ENCODE peak calls at places on chromosomes 5 and 9, in six cellular contexts. W is NCI-H524; Q is T-helper 1 cell; A is transverse colon; O is activated T-cell treated with anti-CD3 and anti-CD28 coated beads, Interleukin-2, amount 50 U/mL, for 72 hours; C is hepatocyte. H is an unnamed sample.

GRCh38 chr5:106894964-106895363 is 775.8 kb downstream of the EFNA5 start:
- DNase-seq in Q (no peak), C (no peak), A (no peak), W (no peak), O (no peak), H (no peak)

GRCh38 chr5:62717211-62717927 is 138.8 kb downstream of the LRRC70 start:
- DNase-seq in A (no peak), C (no peak), W (no peak), O (no peak), Q (no peak), H (no peak)

GRCh38 chr9:36862206-36863145 is 171.6 kb downstream of the PAX5 start:
- DNase-seq in O (no peak), Q (no peak), A (peak), C (peak), W (no peak), H (peak)

GRCh38 chr5:35136386-35136785 is 88.6 kb upstream of the AGXT2 start:
- DNase-seq in C (peak), Q (no peak), A (no peak), W (no peak), O (peak), H (no peak)

GRCh38 chr9:9998491-9999287 is 614.1 kb downstream of the PTPRD start:
- DNase-seq in Q (no peak), A (no peak), O (no peak), W (no peak), C (no peak), H (no peak)

GRCh38 chr5:72030237-72030636 is 77.0 kb upstream of the MAP1B start:
- DNase-seq in W (no peak), O (no peak), C (no peak), A (no peak), Q (no peak), H (no peak)

GRCh38 chr5:97182571-97183099 is 412 bp downstream of the RIOK2 start:
- DNase-seq in A (no peak), C (peak), O (no peak), Q (no peak), W (no peak), H (no peak)

GRCh38 chr5:1133510-1134255 is 21.8 kb upstream of the SLC12A7 start:
- DNase-seq in A (no peak), O (no peak), C (no peak), W (no peak), Q (no peak), H (no peak)

GRCh38 chr9:115525438-115526058 is 407.6 kb upstream of the TNC start:
- DNase-seq in O (no peak), C (no peak), W (no peak), A (peak), Q (no peak), H (no peak)

GRCh38 chr5:155759252-155759651 is 567.7 kb upstream of the SGCD start:
- DNase-seq in W (no peak), C (no peak), O (no peak), Q (no peak), A (no peak), H (no peak)

GRCh38 chr9:94945191-94946144 is 219.0 kb downstream of the AOPEP start:
- DNase-seq in W (no peak), C (peak), O (no peak), Q (no peak), A (peak), H (no peak)

GRCh38 chr5:157225463-157226422 is 40.2 kb upstream of the CYFIP2 start:
- DNase-seq in W (no peak), C (no peak), O (peak), A (no peak), Q (no peak), H (no peak)

GRCh38 chr9:121088576-121088975 is 13.8 kb downstream of the CNTRL start:
- DNase-seq in Q (no peak), O (no peak), W (no peak), A (no peak), C (no peak), H (no peak)

GRCh38 chr9:32775283-32775682 is 8.1 kb upstream of the TMEM215 start:
- DNase-seq in C (no peak), O (no peak), A (no peak), Q (no peak), W (no peak), H (no peak)

GRCh38 chr9:135130266-135130976 is 43.0 kb downstream of the OLFM1 start:
- DNase-seq in Q (no peak), C (no peak), W (no peak), O (peak), A (peak), H (peak)

GRCh38 chr9:24698864-24699518 is 153.3 kb upstream of the IZUMO3 start:
- DNase-seq in Q (no peak), C (no peak), W (no peak), A (no peak), O (no peak), H (no peak)

GRCh38 chr9:5041390-5042115 is 56.5 kb downstream of the JAK2 start:
- DNase-seq in Q (no peak), A (no peak), O (no peak), W (no peak), C (no peak), H (no peak)

GRCh38 chr9:121169094-121169601 is 32.5 kb downstream of the RAB14 start:
- DNase-seq in Q (peak), W (no peak), C (no peak), A (no peak), O (no peak), H (peak)

GRCh38 chr9:11457809-11458785 is 845.3 kb upstream of the PTPRD start:
- DNase-seq in A (no peak), O (no peak), W (peak), Q (no peak), C (peak), H (no peak)

GRCh38 chr5:34534237-34535108 is 121.7 kb upstream of the RAI14 start:
- DNase-seq in W (no peak), A (no peak), O (peak), C (peak), Q (no peak), H (no peak)

GRCh38 chr5:113212244-113212920 is 222.4 kb downstream of the TSSK1B start:
- DNase-seq in O (no peak), Q (no peak), W (peak), A (no peak), C (peak), H (peak)

GRCh38 chr9:5459289-5459829 is 9.0 kb downstream of the CD274 start:
- DNase-seq in Q (no peak), W (no peak), O (peak), A (no peak), C (no peak), H (no peak)

GRCh38 chr5:62275581-62275980 is 30.4 kb upstream of the KIF2A start:
- DNase-seq in O (no peak), Q (no peak), W (no peak), C (no peak), A (no peak), H (no peak)

GRCh38 chr5:125409101-125409495 is 662.7 kb upstream of the ZNF608 start:
- DNase-seq in O (no peak), A (peak), Q (no peak), C (no peak), W (no peak), H (no peak)

GRCh38 chr9:114460513-114461225 is 44.6 kb downstream of the WHRN start:
- DNase-seq in C (peak), W (no peak), Q (no peak), O (no peak), A (no peak), H (no peak)

GRCh38 chr5:32812399-32812798 is 101.3 kb downstream of the NPR3 start:
- DNase-seq in A (no peak), W (no peak), Q (no peak), C (no peak), O (no peak), H (no peak)

GRCh38 chr5:69275563-69275962 is 40.9 kb downstream of the CDK7 start:
- DNase-seq in Q (no peak), C (no peak), A (no peak), O (no peak), W (no peak), H (no peak)

GRCh38 chr9:21764736-21765245 is 37.6 kb upstream of the MTAP start:
- DNase-seq in C (no peak), Q (no peak), W (no peak), A (no peak), O (no peak), H (no peak)

GRCh38 chr9:18229992-18230676 is 243.8 kb upstream of the ADAMTSL1 start:
- DNase-seq in A (no peak), Q (no peak), C (no peak), O (no peak), W (no peak), H (no peak)

GRCh38 chr9:89750117-89750551 is 145.3 kb downstream of the GADD45G start:
- DNase-seq in O (no peak), A (no peak), W (peak), Q (no peak), C (no peak), H (no peak)

GRCh38 chr9:5947912-5948311 is 57.2 kb downstream of the MLANA start:
- DNase-seq in Q (no peak), A (no peak), W (no peak), C (no peak), O (no peak), H (no peak)

GRCh38 chr9:95757026-95757425 is 118.5 kb upstream of the ERCC6L2 start:
- DNase-seq in Q (no peak), O (no peak), A (no peak), W (no peak), C (no peak), H (no peak)

GRCh38 chr5:95414441-95414840 is 23.3 kb downstream of the FAM81B start:
- DNase-seq in C (no peak), Q (no peak), A (no peak), W (no peak), O (no peak), H (no peak)

H was measured in thyroid gland.